ENCODE peak calls at places on chromosomes 13 and 19, in seven cellular contexts. E is H1, I is trophoblast cell, L is IMR-90, Q is mesenchymal stem cell, K is H9, R is mesendoderm. V is an unnamed sample.

GRCh38 chr19:33393286-33394005 is 19.9 kb downstream of the CEBPG start:
- DNase-seq in Q (no peak), I (no peak), R (no peak), K (no peak), E (no peak), L (no peak), V (no peak)

GRCh38 chr13:89380101-89380500 is 1708.9 kb downstream of the SLITRK5 start:
- DNase-seq in I (no peak), K (no peak), Q (no peak), E (no peak), L (no peak), R (peak), V (no peak)

GRCh38 chr13:44971656-44972595 is 17.3 kb downstream of the NUFIP1 start:
- DNase-seq in Q (no peak), R (no peak), K (no peak), E (no peak), I (peak), L (peak), V (no peak)

GRCh38 chr19:4208385-4209094 is 20.8 kb upstream of the EBI3 start:
- DNase-seq in I (peak), E (peak), Q (peak), R (peak), L (peak), K (peak), V (no peak)

GRCh38 chr19:2627855-2628254 is 74.6 kb downstream of the GNG7 start:
- DNase-seq in E (no peak), L (peak), Q (peak), K (no peak), R (no peak), I (peak), V (no peak)

GRCh38 chr13:92054389-92054788 is 656.0 kb downstream of the GPC5 start:
- DNase-seq in Q (no peak), L (no peak), E (no peak), K (no peak), I (no peak), R (no peak), V (no peak)

GRCh38 chr13:100673831-100674362 is 698 bp downstream of the TMTC4 start:
- DNase-seq in R (peak), K (no peak), E (no peak), L (peak), Q (peak), I (peak), V (peak)

GRCh38 chr13:27962128-27962841 is 6.8 kb downstream of the CDX2 start:
- DNase-seq in E (peak), R (peak), K (peak), I (no peak), L (no peak), Q (no peak), V (no peak)

GRCh38 chr13:44219808-44220544 is 153.6 kb upstream of the SERP2 start:
- DNase-seq in R (no peak), K (no peak), Q (peak), I (no peak), E (no peak), L (peak), V (no peak)

GRCh38 chr13:32318072-32318471 is 2.8 kb downstream of the BRCA2 start:
- DNase-seq in L (no peak), Q (no peak), K (no peak), R (no peak), I (peak), E (no peak), V (no peak)

GRCh38 chr13:25584975-25585374 is 213.2 kb downstream of the ATP8A2 start:
- DNase-seq in I (no peak), K (no peak), E (no peak), L (no peak), Q (no peak), R (no peak), V (no peak)

GRCh38 chr13:30107126-30107525 is 200.2 kb downstream of the KATNAL1 start:
- DNase-seq in K (no peak), L (no peak), R (no peak), E (no peak), Q (no peak), I (peak), V (no peak)

GRCh38 chr13:98576963-98577822 is at the start of gene STK24:
- DNase-seq in L (peak), I (peak), R (peak), K (peak), E (peak), Q (peak), V (peak)

GRCh38 chr19:46081928-46082727 is 41.3 kb upstream of the IGFL4 start:
- DNase-seq in Q (peak), L (peak), I (peak), K (peak), R (peak), E (no peak), V (peak)

GRCh38 chr19:48154003-48154402 is 16.1 kb downstream of the LIG1 start:
- DNase-seq in R (peak), K (no peak), L (peak), Q (peak), E (no peak), I (no peak), V (no peak)

GRCh38 chr13:24083722-24084421 is 76.6 kb upstream of the SPATA13 start:
- DNase-seq in Q (no peak), I (peak), L (no peak), R (no peak), E (no peak), K (no peak), V (peak)

GRCh38 chr13:81779896-81780295 is 1439.0 kb upstream of the SPRY2 start:
- DNase-seq in I (no peak), L (no peak), R (no peak), E (no peak), K (no peak), Q (no peak), V (no peak)

GRCh38 chr13:109874921-109875454 is 88.6 kb upstream of the IRS2 start:
- DNase-seq in Q (peak), L (peak), K (no peak), R (no peak), E (no peak), I (peak), V (no peak)

GRCh38 chr13:95236774-95237173 is 64.5 kb downstream of the ABCC4 start:
- DNase-seq in R (no peak), Q (no peak), I (no peak), E (no peak), K (no peak), L (no peak), V (no peak)

GRCh38 chr19:36136975-36137686 is 2.7 kb upstream of the CAPNS1 start:
- DNase-seq in K (no peak), R (peak), E (no peak), Q (no peak), I (peak), L (peak), V (no peak)

GRCh38 chr13:114104626-114105350 is 27.6 kb downstream of the RASA3 start:
- DNase-seq in L (no peak), Q (no peak), K (no peak), E (no peak), I (no peak), R (no peak), V (no peak)

GRCh38 chr13:80040219-80040976 is 300.5 kb downstream of the SPRY2 start:
- DNase-seq in I (peak), Q (peak), K (no peak), E (no peak), L (peak), R (no peak), V (no peak)

GRCh38 chr13:39684531-39685137 is 29.2 kb downstream of the COG6 start:
- DNase-seq in K (no peak), R (peak), Q (peak), I (peak), E (no peak), L (peak), V (peak)

GRCh38 chr19:351976-352625 is 7.5 kb upstream of the MIER2 start:
- DNase-seq in R (no peak), L (no peak), K (no peak), E (no peak), I (peak), Q (no peak), V (no peak)

GRCh38 chr13:74256969-74257368 is 122.8 kb upstream of the KLF12 start:
- DNase-seq in E (no peak), L (no peak), Q (no peak), I (no peak), K (no peak), R (no peak), V (no peak)

GRCh38 chr13:36850790-36851438 is 31.9 kb downstream of the RFXAP start:
- DNase-seq in E (peak), R (peak), K (peak), Q (no peak), L (no peak), I (peak), V (no peak)

GRCh38 chr13:36847541-36848045 is 28.6 kb downstream of the RFXAP start:
- DNase-seq in K (no peak), I (no peak), L (no peak), R (no peak), Q (no peak), E (no peak), V (no peak)

GRCh38 chr13:36848228-36848982 is 29.4 kb downstream of the RFXAP start:
- DNase-seq in E (peak), K (no peak), Q (no peak), R (peak), I (no peak), L (peak), V (no peak)
- H2BK120ac ChIP-seq in E (no peak), K (no peak), Q (no peak), R (no peak), I (no peak), L (no peak), V (no peak)

DNA sequence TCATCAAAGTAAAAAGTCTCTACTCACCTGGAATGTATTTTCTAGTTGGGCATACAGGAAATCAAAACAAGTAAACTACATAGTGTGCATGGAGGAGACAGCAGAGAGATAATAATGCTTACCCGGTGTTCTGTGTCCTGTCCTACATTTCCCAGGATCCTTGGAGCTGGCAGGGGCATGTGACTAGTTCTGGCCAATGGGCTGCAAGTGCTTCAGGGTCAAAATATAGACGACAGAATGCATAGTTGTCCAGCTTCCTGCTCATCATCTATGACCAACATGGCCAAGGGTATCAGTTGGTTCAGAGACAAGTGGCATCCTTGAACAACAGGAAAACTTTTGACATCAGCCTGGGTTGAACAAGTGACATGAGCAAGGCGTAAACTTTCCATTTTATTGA is 8.5 kb downstream of the ZNF317 start:
- DNase-seq in L (no peak), I (no peak), Q (no peak), R (no peak), E (no peak), K (no peak), V (no peak)
- H2BK5ac ChIP-seq in L (no peak), I (no peak), Q (no peak), R (no peak), E (no peak), K (no peak), V (no peak)

GRCh38 chr13:113049981-113050380 is 55.6 kb upstream of the F7 start:
- DNase-seq in K (no peak), R (no peak), L (no peak), E (no peak), Q (no peak), I (no peak), V (no peak)
- H3K18ac ChIP-seq in K (no peak), R (no peak), L (no peak), E (no peak), Q (no peak), I (no peak), V (no peak)

GRCh38 chr19:16022681-16023557 is 53.4 kb upstream of the TPM4 start:
- DNase-seq in K (peak), R (no peak), I (no peak), Q (no peak), L (no peak), E (no peak), V (no peak)
- H2BK120ac ChIP-seq in K (no peak), R (no peak), I (no peak), Q (no peak), L (no peak), E (no peak), V (no peak)

DNA sequence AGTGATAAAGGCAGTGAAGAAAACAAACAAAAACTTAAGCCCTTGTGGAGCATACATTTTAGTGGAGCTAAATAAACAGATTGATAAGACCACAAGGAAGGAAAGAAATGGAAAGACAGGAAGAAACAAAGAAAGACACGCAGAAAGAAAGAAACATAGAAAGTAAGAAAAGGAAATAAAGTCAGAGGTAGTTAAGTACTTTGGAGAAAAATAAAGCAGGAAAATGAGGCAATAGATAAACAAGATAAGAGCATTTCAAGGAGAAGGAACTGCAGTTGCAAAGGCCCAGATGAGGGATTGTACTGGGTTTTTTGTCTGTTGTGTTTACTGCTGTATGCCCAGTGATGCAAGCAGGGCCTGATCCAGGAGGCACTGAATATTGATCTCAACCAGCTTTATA is 1.0 kb downstream of the NFKBIB start:
- DNase-seq in L (no peak), Q (peak), E (no peak), R (no peak), K (no peak), I (peak), V (no peak)
- H2BK5ac ChIP-seq in L (no peak), Q (no peak), E (no peak), R (no peak), K (no peak), I (no peak), V (no peak)

V was measured in neuronal stem cell.